ENCODE peak calls at places on chromosome 18, in nine cellular contexts. One of them, this sample, is unnamed.
A peak's percentile ranks its signal among the peaks of the same experiment; 100 is the strongest.

GRCh38 chr18:22841840-22842239 is 91.3 kb upstream of the RBBP8 start:
- DNase-seq in left ventricle myocardium superior: no peak
- DNase-seq in HFFc6: peak; percentile 14
- DNase-seq in NCI-H1694: no peak
- DNase-seq in esophagus muscularis mucosa: no peak
- DNase-seq in ecto neural progenitor cell: no peak
- DNase-seq in A549: no peak
- DNase-seq in heart left ventricle: no peak
- DNase-seq in activated CD4-positive, alpha-beta T cell treated with anti-CD3 and anti-CD28 coated beads, Interleukin-2, amount 10 ng/mL, durations not matched to agents 24 days and 14 days: no peak
- DNase-seq in this sample: no peak

GRCh38 chr18:45121146-45121545 is 440.5 kb downstream of the SETBP1 start:
- DNase-seq in ecto neural progenitor cell: no peak
- DNase-seq in NCI-H1694: no peak
- DNase-seq in heart left ventricle: no peak
- DNase-seq in esophagus muscularis mucosa: no peak
- DNase-seq in left ventricle myocardium superior: no peak
- DNase-seq in activated CD4-positive, alpha-beta T cell treated with anti-CD3 and anti-CD28 coated beads, Interleukin-2, amount 10 ng/mL, durations not matched to agents 24 days and 14 days: no peak
- DNase-seq in A549: no peak
- DNase-seq in HFFc6: no peak
- DNase-seq in this sample: no peak

GRCh38 chr18:22115573-22115972 is 53.8 kb upstream of the GATA6 start:
- DNase-seq in heart left ventricle: no peak
- DNase-seq in HFFc6: no peak
- DNase-seq in A549: no peak
- DNase-seq in activated CD4-positive, alpha-beta T cell treated with anti-CD3 and anti-CD28 coated beads, Interleukin-2, amount 10 ng/mL, durations not matched to agents 24 days and 14 days: no peak
- DNase-seq in ecto neural progenitor cell: no peak
- DNase-seq in left ventricle myocardium superior: no peak
- DNase-seq in esophagus muscularis mucosa: no peak
- DNase-seq in NCI-H1694: no peak
- DNase-seq in this sample: peak; percentile 76

GRCh38 chr18:22559414-22560282 is 141.9 kb upstream of the CTAGE1 start:
- DNase-seq in esophagus muscularis mucosa: peak; percentile 95
- DNase-seq in HFFc6: no peak
- DNase-seq in heart left ventricle: peak; percentile 84
- DNase-seq in left ventricle myocardium superior: peak; percentile 87
- DNase-seq in activated CD4-positive, alpha-beta T cell treated with anti-CD3 and anti-CD28 coated beads, Interleukin-2, amount 10 ng/mL, durations not matched to agents 24 days and 14 days: no peak
- DNase-seq in A549: peak; percentile 50
- DNase-seq in NCI-H1694: no peak
- DNase-seq in ecto neural progenitor cell: peak; percentile 78
- DNase-seq in this sample: peak; percentile 52

GRCh38 chr18:56747032-56747658 is 96.0 kb downstream of the WDR7 start:
- DNase-seq in activated CD4-positive, alpha-beta T cell treated with anti-CD3 and anti-CD28 coated beads, Interleukin-2, amount 10 ng/mL, durations not matched to agents 24 days and 14 days: no peak
- DNase-seq in A549: no peak
- DNase-seq in esophagus muscularis mucosa: no peak
- DNase-seq in heart left ventricle: no peak
- DNase-seq in left ventricle myocardium superior: no peak
- DNase-seq in ecto neural progenitor cell: no peak
- DNase-seq in HFFc6: no peak
- DNase-seq in NCI-H1694: no peak
- DNase-seq in this sample: no peak

GRCh38 chr18:72727038-72727690 is 140.6 kb downstream of the NETO1 start:
- DNase-seq in A549: no peak
- DNase-seq in esophagus muscularis mucosa: no peak
- DNase-seq in activated CD4-positive, alpha-beta T cell treated with anti-CD3 and anti-CD28 coated beads, Interleukin-2, amount 10 ng/mL, durations not matched to agents 24 days and 14 days: no peak
- DNase-seq in HFFc6: no peak
- DNase-seq in NCI-H1694: no peak
- DNase-seq in ecto neural progenitor cell: no peak
- DNase-seq in left ventricle myocardium superior: peak; percentile 27
- DNase-seq in heart left ventricle: no peak
- DNase-seq in this sample: no peak

GRCh38 chr18:76922107-76922506 is 99.8 kb downstream of the ZNF236 start:
- DNase-seq in activated CD4-positive, alpha-beta T cell treated with anti-CD3 and anti-CD28 coated beads, Interleukin-2, amount 10 ng/mL, durations not matched to agents 24 days and 14 days: peak; percentile 88
- DNase-seq in heart left ventricle: peak; percentile 62
- DNase-seq in left ventricle myocardium superior: peak; percentile 61
- DNase-seq in A549: peak; percentile 8
- DNase-seq in NCI-H1694: peak; percentile 16
- DNase-seq in esophagus muscularis mucosa: no peak
- DNase-seq in HFFc6: peak; percentile 7
- DNase-seq in ecto neural progenitor cell: peak; percentile 66
- DNase-seq in this sample: peak; percentile 67

GRCh38 chr18:41814651-41815050 is 140.4 kb upstream of the PIK3C3 start:
- DNase-seq in A549: no peak
- DNase-seq in activated CD4-positive, alpha-beta T cell treated with anti-CD3 and anti-CD28 coated beads, Interleukin-2, amount 10 ng/mL, durations not matched to agents 24 days and 14 days: no peak
- DNase-seq in left ventricle myocardium superior: no peak
- DNase-seq in HFFc6: no peak
- DNase-seq in esophagus muscularis mucosa: no peak
- DNase-seq in ecto neural progenitor cell: no peak
- DNase-seq in NCI-H1694: no peak
- DNase-seq in heart left ventricle: no peak
- DNase-seq in this sample: no peak

GRCh38 chr18:31040982-31041345 is 1.6 kb downstream of the DSC3 start:
- DNase-seq in HFFc6: no peak
- DNase-seq in esophagus muscularis mucosa: no peak
- DNase-seq in heart left ventricle: no peak
- DNase-seq in activated CD4-positive, alpha-beta T cell treated with anti-CD3 and anti-CD28 coated beads, Interleukin-2, amount 10 ng/mL, durations not matched to agents 24 days and 14 days: no peak
- DNase-seq in NCI-H1694: no peak
- DNase-seq in ecto neural progenitor cell: peak; percentile 54
- DNase-seq in left ventricle myocardium superior: no peak
- DNase-seq in A549: no peak
- DNase-seq in this sample: no peak

GRCh38 chr18:23495723-23496440 is 7.4 kb upstream of the RMC1 start:
- DNase-seq in esophagus muscularis mucosa: no peak
- DNase-seq in ecto neural progenitor cell: no peak
- DNase-seq in A549: no peak
- DNase-seq in left ventricle myocardium superior: peak; percentile 57
- DNase-seq in HFFc6: no peak
- DNase-seq in NCI-H1694: no peak
- DNase-seq in activated CD4-positive, alpha-beta T cell treated with anti-CD3 and anti-CD28 coated beads, Interleukin-2, amount 10 ng/mL, durations not matched to agents 24 days and 14 days: no peak
- DNase-seq in heart left ventricle: no peak
- DNase-seq in this sample: peak; percentile 57

GRCh38 chr18:79540161-79540913 is 139.3 kb upstream of the CTDP1 start:
- DNase-seq in left ventricle myocardium superior: no peak
- DNase-seq in esophagus muscularis mucosa: no peak
- DNase-seq in HFFc6: no peak
- DNase-seq in ecto neural progenitor cell: no peak
- DNase-seq in heart left ventricle: peak; percentile 27
- DNase-seq in A549: no peak
- DNase-seq in activated CD4-positive, alpha-beta T cell treated with anti-CD3 and anti-CD28 coated beads, Interleukin-2, amount 10 ng/mL, durations not matched to agents 24 days and 14 days: no peak
- DNase-seq in NCI-H1694: no peak
- DNase-seq in this sample: no peak

GRCh38 chr18:6752200-6752873 is 22.8 kb downstream of the ARHGAP28 start:
- DNase-seq in activated CD4-positive, alpha-beta T cell treated with anti-CD3 and anti-CD28 coated beads, Interleukin-2, amount 10 ng/mL, durations not matched to agents 24 days and 14 days: no peak
- DNase-seq in HFFc6: peak; percentile 4
- DNase-seq in A549: no peak
- DNase-seq in left ventricle myocardium superior: no peak
- DNase-seq in esophagus muscularis mucosa: no peak
- DNase-seq in heart left ventricle: no peak
- DNase-seq in NCI-H1694: no peak
- DNase-seq in ecto neural progenitor cell: peak; percentile 67
- DNase-seq in this sample: no peak

GRCh38 chr18:48825101-48825745 is 125.5 kb downstream of the SMAD7 start:
- DNase-seq in NCI-H1694: no peak
- DNase-seq in A549: no peak
- DNase-seq in ecto neural progenitor cell: peak; percentile 36
- DNase-seq in left ventricle myocardium superior: no peak
- DNase-seq in heart left ventricle: no peak
- DNase-seq in activated CD4-positive, alpha-beta T cell treated with anti-CD3 and anti-CD28 coated beads, Interleukin-2, amount 10 ng/mL, durations not matched to agents 24 days and 14 days: no peak
- DNase-seq in esophagus muscularis mucosa: no peak
- DNase-seq in HFFc6: peak; percentile 44
- DNase-seq in this sample: peak; percentile 5

GRCh38 chr18:54558609-54559585 is 32.1 kb upstream of the DYNAP start:
- DNase-seq in activated CD4-positive, alpha-beta T cell treated with anti-CD3 and anti-CD28 coated beads, Interleukin-2, amount 10 ng/mL, durations not matched to agents 24 days and 14 days: peak; percentile 66
- DNase-seq in A549: peak; percentile 5
- DNase-seq in left ventricle myocardium superior: no peak
- DNase-seq in heart left ventricle: no peak
- DNase-seq in NCI-H1694: peak; percentile 12
- DNase-seq in ecto neural progenitor cell: no peak
- DNase-seq in esophagus muscularis mucosa: no peak
- DNase-seq in HFFc6: no peak
- DNase-seq in this sample: no peak

GRCh38 chr18:48408111-48408726 is 964 bp downstream of the ZBTB7C start:
- DNase-seq in HFFc6: no peak
- DNase-seq in activated CD4-positive, alpha-beta T cell treated with anti-CD3 and anti-CD28 coated beads, Interleukin-2, amount 10 ng/mL, durations not matched to agents 24 days and 14 days: peak; percentile 63
- DNase-seq in esophagus muscularis mucosa: no peak
- DNase-seq in A549: no peak
- DNase-seq in left ventricle myocardium superior: peak; percentile 46
- DNase-seq in NCI-H1694: no peak
- DNase-seq in ecto neural progenitor cell: no peak
- DNase-seq in heart left ventricle: peak; percentile 65
- DNase-seq in this sample: no peak

GRCh38 chr18:32271649-32272324 is 81.9 kb downstream of the MEP1B start:
- DNase-seq in heart left ventricle: no peak
- DNase-seq in NCI-H1694: peak; percentile 10
- DNase-seq in HFFc6: peak; percentile 25
- DNase-seq in A549: peak; percentile 40
- DNase-seq in activated CD4-positive, alpha-beta T cell treated with anti-CD3 and anti-CD28 coated beads, Interleukin-2, amount 10 ng/mL, durations not matched to agents 24 days and 14 days: peak; percentile 60
- DNase-seq in left ventricle myocardium superior: no peak
- DNase-seq in ecto neural progenitor cell: no peak
- DNase-seq in esophagus muscularis mucosa: no peak
- DNase-seq in this sample: no peak

GRCh38 chr18:78884502-78884901 is 95.1 kb upstream of the SALL3 start:
- DNase-seq in HFFc6: no peak
- DNase-seq in ecto neural progenitor cell: peak; percentile 31
- DNase-seq in A549: no peak
- DNase-seq in esophagus muscularis mucosa: peak; percentile 17
- DNase-seq in heart left ventricle: no peak
- DNase-seq in left ventricle myocardium superior: no peak
- DNase-seq in NCI-H1694: no peak
- DNase-seq in activated CD4-positive, alpha-beta T cell treated with anti-CD3 and anti-CD28 coated beads, Interleukin-2, amount 10 ng/mL, durations not matched to agents 24 days and 14 days: no peak
- DNase-seq in this sample: no peak

GRCh38 chr18:61167902-61168301 is 165.3 kb upstream of the CDH20 start:
- DNase-seq in ecto neural progenitor cell: no peak
- DNase-seq in A549: no peak
- DNase-seq in left ventricle myocardium superior: no peak
- DNase-seq in HFFc6: no peak
- DNase-seq in heart left ventricle: no peak
- DNase-seq in NCI-H1694: no peak
- DNase-seq in activated CD4-positive, alpha-beta T cell treated with anti-CD3 and anti-CD28 coated beads, Interleukin-2, amount 10 ng/mL, durations not matched to agents 24 days and 14 days: no peak
- DNase-seq in esophagus muscularis mucosa: no peak
- DNase-seq in this sample: no peak

GRCh38 chr18:3454365-3455089 is 4.6 kb downstream of the TGIF1 start:
- DNase-seq in HFFc6: peak; percentile 61
- DNase-seq in left ventricle myocardium superior: no peak
- DNase-seq in ecto neural progenitor cell: no peak
- DNase-seq in A549: no peak
- DNase-seq in activated CD4-positive, alpha-beta T cell treated with anti-CD3 and anti-CD28 coated beads, Interleukin-2, amount 10 ng/mL, durations not matched to agents 24 days and 14 days: peak; percentile 84
- DNase-seq in heart left ventricle: no peak
- DNase-seq in esophagus muscularis mucosa: peak; percentile 82
- DNase-seq in NCI-H1694: peak; percentile 14
- DNase-seq in this sample: no peak

This sample was measured in left colon.